ENCODE peak calls at places on chromosomes 6 and 20, in seven cellular contexts. V is heart right ventricle, E is fibroblast of pulmonary artery, I is BE2C, X is cardiac fibroblast, S is mucosa of descending colon, R is epithelial cell of esophagus. Z is an unnamed sample.

GRCh38 chr6:111428803-111429202 is 54.2 kb downstream of the REV3L start:
- DNase-seq in V (no peak), E (no peak), I (no peak), X (no peak), S (no peak), R (no peak), Z (no peak)

GRCh38 chr20:22582960-22583772 is 1.2 kb downstream of the FOXA2 start:
- DNase-seq in V (no peak), E (no peak), I (no peak), X (no peak), S (no peak), R (peak), Z (no peak)

GRCh38 chr6:159065751-159066329 is 21.0 kb upstream of the TAGAP start:
- DNase-seq in V (no peak), E (no peak), I (no peak), X (no peak), S (no peak), R (no peak), Z (no peak)

GRCh38 chr20:63690898-63691710 is 5.3 kb upstream of the TNFRSF6B start:
- DNase-seq in V (no peak), E (no peak), I (no peak), X (no peak), S (peak), R (no peak), Z (no peak)

GRCh38 chr20:41533537-41534136 is 84.5 kb downstream of the CHD6 start:
- DNase-seq in V (no peak), E (no peak), I (no peak), X (no peak), S (no peak), R (no peak), Z (no peak)

GRCh38 chr20:20462185-20462584 is 94.3 kb downstream of the INSM1 start:
- DNase-seq in V (no peak), E (no peak), I (no peak), X (no peak), S (no peak), R (no peak), Z (no peak)

GRCh38 chr6:151679941-151680340 is 127.5 kb upstream of the ESR1 start:
- DNase-seq in V (no peak), E (no peak), I (no peak), X (no peak), S (no peak), R (no peak), Z (no peak)

GRCh38 chr6:65289491-65289890 is 417.5 kb downstream of the EYS start:
- DNase-seq in V (no peak), E (peak), I (no peak), X (peak), S (no peak), R (peak), Z (no peak)

GRCh38 chr20:51221791-51222408 is 199.0 kb upstream of the KCNG1 start:
- DNase-seq in V (no peak), E (peak), I (no peak), X (peak), S (peak), R (peak), Z (no peak)

GRCh38 chr6:34170341-34170740 is 24.5 kb upstream of the GRM4 start:
- DNase-seq in V (no peak), E (no peak), I (no peak), X (peak), S (no peak), R (no peak), Z (no peak)

GRCh38 chr6:132830236-132830799 is 15.9 kb downstream of the RPS12 start:
- DNase-seq in V (no peak), E (peak), I (peak), X (peak), S (no peak), R (peak), Z (no peak)

GRCh38 chr20:8361008-8361652 is 229.1 kb downstream of the PLCB1 start:
- DNase-seq in V (no peak), E (peak), I (no peak), X (peak), S (no peak), R (peak), Z (peak)

GRCh38 chr6:6330407-6330806 is 9.9 kb upstream of the F13A1 start:
- DNase-seq in V (no peak), E (no peak), I (no peak), X (no peak), S (no peak), R (no peak), Z (no peak)

GRCh38 chr20:8089668-8090067 is 42.4 kb upstream of the PLCB1 start:
- DNase-seq in V (no peak), E (no peak), I (no peak), X (peak), S (no peak), R (no peak), Z (no peak)

GRCh38 chr20:19889011-19889953 is 127.9 kb upstream of the NAA20 start:
- DNase-seq in V (peak), E (peak), I (no peak), X (peak), S (no peak), R (peak), Z (peak)

GRCh38 chr6:42846505-42846904 is 32.9 kb upstream of the RPL7L1 start:
- DNase-seq in V (no peak), E (no peak), I (no peak), X (no peak), S (no peak), R (no peak), Z (no peak)

GRCh38 chr6:108969776-108970175 is 121.6 kb downstream of the ARMC2 start:
- DNase-seq in V (no peak), E (peak), I (no peak), X (no peak), S (no peak), R (no peak), Z (no peak)

GRCh38 chr6:170250981-170251775 is 39.7 kb downstream of the DLL1 start:
- DNase-seq in V (no peak), E (no peak), I (no peak), X (no peak), S (no peak), R (peak), Z (no peak)

GRCh38 chr6:74073896-74074295 is 377.9 kb downstream of the CD109 start:
- DNase-seq in V (no peak), E (no peak), I (no peak), X (peak), S (no peak), R (peak), Z (no peak)

GRCh38 chr20:25338112-25339023 is 52.3 kb downstream of the ABHD12 start:
- DNase-seq in V (no peak), E (no peak), I (no peak), X (no peak), S (peak), R (no peak), Z (no peak)

GRCh38 chr20:38831995-38832620 is 26.6 kb downstream of the PPP1R16B start:
- DNase-seq in V (no peak), E (no peak), I (no peak), X (no peak), S (no peak), R (no peak), Z (no peak)

GRCh38 chr20:56893206-56893605 is 264.1 kb downstream of the TFAP2C start:
- DNase-seq in V (no peak), E (no peak), I (no peak), X (no peak), S (no peak), R (no peak), Z (no peak)

GRCh38 chr6:74939309-74939708 is 266.5 kb downstream of the COL12A1 start:
- DNase-seq in V (no peak), E (no peak), I (no peak), X (peak), S (no peak), R (peak), Z (no peak)

GRCh38 chr20:44615876-44616603 is 33.7 kb downstream of the PKIG start:
- DNase-seq in V (no peak), E (no peak), I (no peak), X (no peak), S (no peak), R (no peak), Z (no peak)

GRCh38 chr6:37006793-37007339 is 1.4 kb downstream of the FGD2 start:
- DNase-seq in V (no peak), E (peak), I (no peak), X (peak), S (no peak), R (no peak), Z (no peak)

GRCh38 chr6:11217360-11218076 is 14.9 kb downstream of the NEDD9 start:
- DNase-seq in V (no peak), E (no peak), I (no peak), X (no peak), S (no peak), R (no peak), Z (no peak)

GRCh38 chr20:23995905-23996666 is 7.5 kb upstream of the GGTLC1 start:
- DNase-seq in V (peak), E (peak), I (peak), X (peak), S (no peak), R (peak), Z (no peak)

GRCh38 chr6:41651246-41651961 is 13.1 kb downstream of the MDFI start:
- DNase-seq in V (no peak), E (no peak), I (no peak), X (no peak), S (no peak), R (no peak), Z (no peak)

GRCh38 chr6:165726915-165727314 is 63.9 kb upstream of the PDE10A start:
- DNase-seq in V (no peak), E (peak), I (no peak), X (no peak), S (no peak), R (no peak), Z (no peak)

GRCh38 chr6:138805431-138805830 is 9.5 kb downstream of the ECT2L start:
- DNase-seq in V (no peak), E (peak), I (no peak), X (peak), S (no peak), R (no peak), Z (no peak)

GRCh38 chr6:132764370-132764769 is 6.7 kb upstream of the VNN2 start:
- DNase-seq in V (peak), E (peak), I (no peak), X (peak), S (no peak), R (peak), Z (peak)

GRCh38 chr20:63525968-63526367 is 5.4 kb downstream of the PPDPF start:
- DNase-seq in V (no peak), E (no peak), I (no peak), X (no peak), S (peak), R (no peak), Z (no peak)

GRCh38 chr6:33799714-33800113 is 4.1 kb downstream of the MLN start:
- DNase-seq in V (no peak), E (no peak), I (no peak), X (no peak), S (peak), R (no peak), Z (no peak)

GRCh38 chr20:58630063-58630462 is 21.0 kb upstream of the STX16 start:
- DNase-seq in V (no peak), E (peak), I (no peak), X (peak), S (no peak), R (peak), Z (no peak)
- TF ChIP-seq CTCF in V (no peak), E (no peak), I (no peak), X (no peak), S (no peak), R (no peak), Z (no peak)

DNA sequence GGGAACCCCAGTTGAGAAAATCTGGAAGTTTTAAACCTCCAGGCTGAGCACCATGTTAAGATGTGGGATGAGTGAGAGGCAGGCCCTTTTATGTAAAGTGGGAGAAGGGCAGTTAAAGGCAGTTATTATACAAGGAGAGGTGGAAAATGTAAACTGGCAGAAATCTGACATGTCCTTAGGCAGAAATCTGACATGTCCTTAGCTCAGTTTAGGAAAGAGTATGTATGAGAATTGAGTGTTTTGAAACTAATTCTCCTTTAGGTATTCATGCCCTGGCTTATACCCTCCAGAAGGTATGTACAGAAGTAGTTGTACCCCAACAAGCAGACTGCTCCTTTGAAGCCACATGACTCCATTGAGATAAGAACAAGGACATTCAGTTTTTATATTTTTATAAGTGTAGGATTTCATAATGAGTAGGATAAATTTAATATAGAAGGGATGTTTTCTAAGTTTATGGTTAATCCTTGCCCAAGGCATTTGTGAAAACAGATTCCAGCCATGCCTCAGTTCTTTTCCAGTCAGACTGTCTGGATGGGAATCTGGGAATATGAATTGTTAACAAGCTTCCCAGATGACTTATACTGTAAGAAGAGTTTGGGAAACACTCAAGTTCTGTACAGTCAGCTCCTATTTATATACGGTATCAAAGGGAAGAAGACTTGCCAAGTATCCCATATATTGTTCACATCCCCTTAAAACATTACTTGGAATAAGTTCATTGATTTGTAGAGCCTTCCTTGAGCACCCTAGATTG is 87.7 kb downstream of the SCAND1 start:
- DNase-seq in V (no peak), E (peak), I (no peak), X (peak), S (no peak), R (peak), Z (no peak)
- H3K4me3 ChIP-seq in V (no peak), E (no peak), I (no peak), X (no peak), S (no peak), R (no peak), Z (no peak)

GRCh38 chr6:129007819-129008218 is 124.9 kb downstream of the LAMA2 start:
- DNase-seq in V (no peak), E (no peak), I (no peak), X (no peak), S (no peak), R (no peak), Z (no peak)
- TF ChIP-seq CTCF in V (no peak), E (no peak), I (no peak), X (no peak), S (no peak), R (no peak), Z (no peak)

DNA sequence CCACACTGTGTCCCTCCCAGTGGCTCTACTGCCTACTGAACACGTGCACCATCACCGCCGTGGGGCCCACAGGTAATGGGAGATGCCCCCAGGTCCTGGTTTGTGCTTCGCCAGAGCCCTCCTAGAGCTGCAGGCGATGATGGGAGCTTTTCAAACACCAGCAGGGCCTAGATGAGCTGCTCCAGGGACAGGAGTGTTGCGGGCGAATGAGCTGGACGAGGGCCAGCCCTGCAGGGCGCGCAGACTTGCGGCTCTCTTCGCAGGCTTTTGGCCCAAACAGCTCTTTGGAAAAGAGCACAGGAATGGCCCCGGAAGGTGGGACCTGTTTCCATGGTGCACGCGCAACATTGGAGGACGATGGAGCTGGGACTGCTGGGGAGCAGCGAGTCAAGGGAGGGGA is 409.3 kb upstream of the SULF2 start:
- DNase-seq in V (no peak), E (no peak), I (peak), X (no peak), S (no peak), R (no peak), Z (no peak)
- H3K4me3 ChIP-seq in V (no peak), E (no peak), I (no peak), X (no peak), S (no peak), R (no peak), Z (no peak)

GRCh38 chr20:2236266-2236665 is 59.5 kb upstream of the TGM3 start:
- DNase-seq in V (no peak), E (peak), I (no peak), X (peak), S (no peak), R (peak), Z (no peak)

GRCh38 chr20:2240835-2241234 is 55.0 kb upstream of the TGM3 start:
- DNase-seq in V (no peak), E (no peak), I (no peak), X (no peak), S (no peak), R (no peak), Z (no peak)

GRCh38 chr20:2234788-2235187 is 61.0 kb upstream of the TGM3 start:
- DNase-seq in V (no peak), E (no peak), I (no peak), X (peak), S (no peak), R (no peak), Z (no peak)

GRCh38 chr20:2238601-2239000 is 57.2 kb upstream of the TGM3 start:
- DNase-seq in V (no peak), E (no peak), I (no peak), X (no peak), S (no peak), R (no peak), Z (no peak)

GRCh38 chr20:2237059-2237458 is 58.7 kb upstream of the TGM3 start:
- DNase-seq in V (peak), E (peak), I (no peak), X (peak), S (peak), R (peak), Z (peak)
- TF ChIP-seq CTCF in V (peak), E (peak), I (no peak), X (peak), S (no peak), R (peak), Z (peak)

DNA sequence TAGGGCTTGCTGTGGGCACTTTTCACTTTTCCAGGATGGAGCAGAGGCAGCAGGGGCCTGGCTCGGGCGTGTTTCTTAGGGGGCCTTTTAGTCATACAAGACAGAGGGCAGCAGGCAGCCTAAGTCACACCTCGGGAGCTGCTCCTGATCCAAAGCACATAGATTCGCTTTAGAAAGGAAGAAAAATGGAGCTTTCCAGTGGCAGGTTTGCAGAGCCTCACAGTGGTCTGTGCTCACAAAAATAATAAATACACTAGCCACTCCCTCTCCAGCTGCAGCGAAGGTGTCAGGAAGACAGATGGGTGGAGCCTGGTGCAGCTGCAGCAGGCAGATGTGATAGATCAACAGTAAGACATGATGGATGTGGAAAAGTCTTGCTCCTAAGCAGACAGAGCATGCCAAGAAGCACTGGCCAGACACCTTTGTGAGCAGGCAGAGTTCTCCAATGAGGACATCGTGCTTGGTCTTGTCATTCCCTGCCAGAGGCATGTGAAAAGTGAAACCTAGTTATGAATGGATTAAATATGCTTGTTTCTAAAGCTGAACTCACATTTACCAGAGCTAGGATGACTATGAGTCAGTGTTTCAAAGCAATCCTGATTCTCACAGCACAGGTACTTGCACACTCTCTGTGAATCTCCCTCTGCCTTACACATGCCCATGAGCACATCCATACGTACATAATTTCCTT is 111.4 kb downstream of the SCML4 start:
- DNase-seq in V (no peak), E (peak), I (peak), X (no peak), S (no peak), R (peak), Z (no peak)
- H3K4me3 ChIP-seq in V (peak), E (peak), I (peak), X (peak), S (no peak), R (no peak), Z (no peak)

DNA sequence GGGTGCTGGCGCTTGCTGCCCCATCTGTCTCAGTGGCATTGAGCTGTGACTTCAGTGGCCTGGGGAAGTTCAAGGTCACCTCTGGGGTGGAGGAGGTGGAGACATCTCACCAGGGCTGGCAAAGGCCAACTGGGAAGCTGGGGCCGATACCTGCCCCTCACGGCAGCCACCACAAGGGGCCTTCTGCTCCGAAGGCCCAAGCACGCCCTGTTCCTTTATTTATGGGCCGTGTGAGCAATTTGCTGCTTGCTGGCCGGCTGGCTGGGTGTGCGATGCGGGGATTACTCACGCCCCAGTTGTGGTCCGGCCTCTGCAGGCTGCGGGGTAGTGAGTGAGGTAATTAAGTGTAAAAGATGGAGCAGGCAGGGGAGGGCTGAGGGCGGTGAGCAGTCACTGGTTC is 13.2 kb upstream of the SCRT2 start:
- DNase-seq in V (no peak), E (no peak), I (no peak), X (no peak), S (no peak), R (peak), Z (no peak)
- TF ChIP-seq CTCF in V (no peak), E (no peak), I (peak), X (no peak), S (no peak), R (no peak), Z (no peak)